ENCODE peak calls at places on chromosomes 3 and 15, in ten cellular contexts. L is D721Med, Q is esophagus squamous epithelium, R is fibroblast of the aortic adventitia, N is cardiac muscle cell, U is right lobe of liver, I is Panc1, O is PC-9, J is GM20000, Y is neural progenitor cell. B is an unnamed sample.

GRCh38 chr3:192917508-192918274 is at the start of gene MB21D2:
- DNase-seq in Q (no peak), L (no peak), U (peak; percentile 72), O (peak; percentile 78), Y (peak; percentile 79), J (peak; percentile 86), R (peak; percentile 88), N (peak; percentile 75), I (no peak), B (peak; percentile 92)

GRCh38 chr3:186909078-186909853 is 21.1 kb upstream of the ST6GAL1 start:
- DNase-seq in O (no peak), R (no peak), U (no peak), I (no peak), J (no peak), N (no peak), L (no peak), Y (no peak), Q (peak; percentile 6), B (no peak)

GRCh38 chr3:186342197-186342596 is 19.8 kb downstream of the DGKG start:
- DNase-seq in J (peak; percentile 50), Q (no peak), Y (no peak), O (no peak), N (peak; percentile 6), U (no peak), I (no peak), L (no peak), R (no peak), B (no peak)

GRCh38 chr3:66486187-66486586 is 14.6 kb downstream of the LRIG1 start:
- DNase-seq in Y (no peak), Q (no peak), L (no peak), U (no peak), R (no peak), N (no peak), I (no peak), O (no peak), J (no peak), B (no peak)

GRCh38 chr3:111285691-111286090 is 214.1 kb downstream of the NECTIN3 start:
- DNase-seq in O (no peak), N (no peak), J (no peak), Q (no peak), Y (no peak), I (no peak), R (no peak), L (no peak), U (no peak), B (no peak)

GRCh38 chr3:30401971-30402370 is 204.4 kb upstream of the TGFBR2 start:
- DNase-seq in Y (no peak), I (no peak), U (no peak), L (no peak), R (peak; percentile 49), N (no peak), J (no peak), O (no peak), Q (no peak), B (no peak)

GRCh38 chr3:194875581-194876402 is 190.1 kb downstream of the FAM43A start:
- DNase-seq in N (no peak), Q (no peak), Y (no peak), J (no peak), I (no peak), O (no peak), L (no peak), U (no peak), R (no peak), B (no peak)

GRCh38 chr15:59436774-59437472 is 1.1 kb upstream of the FAM81A start:
- DNase-seq in Q (no peak), O (no peak), N (peak; percentile 53), Y (peak; percentile 23), I (no peak), J (no peak), L (no peak), R (peak; percentile 19), U (no peak), B (no peak)

GRCh38 chr15:57094594-57095257 is 176.3 kb downstream of the TCF12 start:
- DNase-seq in L (no peak), J (no peak), R (no peak), U (no peak), Y (no peak), N (no peak), Q (no peak), I (no peak), O (no peak), B (no peak)

GRCh38 chr3:60010778-60011177 is 961.0 kb upstream of the CFAP20DC start:
- DNase-seq in I (no peak), N (no peak), R (no peak), J (peak; percentile 51), O (no peak), Y (no peak), L (no peak), Q (no peak), U (no peak), B (no peak)

GRCh38 chr15:55250392-55250791 is 39.2 kb downstream of the RAB27A start:
- DNase-seq in L (no peak), R (peak; percentile 88), J (no peak), Y (no peak), N (no peak), Q (no peak), U (no peak), O (peak; percentile 53), I (peak; percentile 10), B (no peak)

GRCh38 chr15:78364233-78364632 is 24.1 kb downstream of the CRABP1 start:
- DNase-seq in N (no peak), Y (no peak), Q (no peak), I (no peak), U (no peak), L (no peak), J (no peak), O (no peak), R (peak; percentile 19), B (peak; percentile 43)

GRCh38 chr3:152234657-152235375 is 33.9 kb upstream of the MBNL1 start:
- DNase-seq in J (no peak), O (no peak), U (no peak), I (no peak), Y (no peak), N (no peak), R (no peak), L (no peak), Q (no peak), B (no peak)

DNA sequence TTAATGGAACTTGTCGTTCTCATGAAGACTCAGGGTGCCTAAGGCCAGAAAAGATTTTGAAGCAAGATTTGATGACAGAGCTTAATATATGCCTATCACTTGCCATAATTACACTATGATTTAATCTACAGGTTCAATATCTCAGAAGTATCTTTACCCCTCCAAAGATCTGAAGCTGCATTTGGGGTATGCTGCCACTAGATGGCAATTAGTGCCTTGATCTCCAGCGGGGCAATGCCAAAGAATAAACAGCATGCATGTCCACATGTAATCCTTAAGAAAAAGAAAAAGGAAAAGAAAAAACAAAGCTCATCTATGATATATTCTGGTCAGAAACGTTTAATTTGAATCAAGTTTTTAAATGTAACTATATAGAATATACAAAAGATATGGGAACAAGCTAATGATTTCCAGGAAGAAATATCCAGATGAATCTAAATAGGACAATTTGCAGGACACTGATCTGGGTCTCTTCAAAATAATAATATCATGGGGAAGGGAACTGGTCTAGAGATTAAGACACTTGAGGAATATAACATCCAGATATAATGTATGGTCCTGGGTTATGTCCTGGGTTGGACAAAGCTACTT is 55.0 kb upstream of the SOX14 start:
- DNase-seq in O (no peak), Y (peak; percentile 51), N (peak; percentile 23), Q (no peak), L (no peak), J (peak; percentile 45), U (no peak), R (no peak), I (no peak), B (no peak)
- TF ChIP-seq CTCF in O (peak; percentile 63), Y (peak; percentile 82), N (no peak), Q (peak; percentile 23), L (peak; percentile 64), J (peak; percentile 22), U (peak; percentile 57), R (no peak), I (peak; percentile 61), B (peak; percentile 40)

GRCh38 chr15:60591491-60592385 is 112.8 kb upstream of the ICE2 start:
- DNase-seq in J (peak; percentile 74), U (peak; percentile 48), L (no peak), R (no peak), Y (peak; percentile 79), O (no peak), I (no peak), Q (no peak), N (peak; percentile 81), B (no peak)

GRCh38 chr15:60594071-60594470 is 115.1 kb upstream of the ICE2 start:
- DNase-seq in L (no peak), O (no peak), J (no peak), N (no peak), I (no peak), R (no peak), Y (no peak), U (no peak), Q (no peak), B (no peak)

GRCh38 chr15:60589728-60590127 is 110.8 kb upstream of the ICE2 start:
- DNase-seq in R (no peak), I (no peak), Y (no peak), L (no peak), O (no peak), Q (no peak), U (no peak), J (no peak), N (no peak), B (no peak)

GRCh38 chr15:60590935-60591490 is 112.1 kb upstream of the ICE2 start:
- DNase-seq in N (peak; percentile 73), R (no peak), O (no peak), Y (peak; percentile 91), Q (no peak), J (peak; percentile 64), L (peak; percentile 37), U (peak; percentile 86), I (no peak), B (peak; percentile 92)

GRCh38 chr15:60592386-60593339 is 113.7 kb upstream of the ICE2 start:
- DNase-seq in I (no peak), U (peak; percentile 94), Q (peak; percentile 24), O (peak; percentile 67), J (peak; percentile 90), L (no peak), R (peak; percentile 33), Y (peak; percentile 95), N (peak; percentile 96), B (peak; percentile 93)
- TF ChIP-seq CTCF in I (peak; percentile 2), U (peak; percentile 34), Q (peak; percentile 10), O (no peak), J (peak; percentile 16), L (peak; percentile 19), R (no peak), Y (peak; percentile 51), N (no peak), B (peak; percentile 57)

GRCh38 chr15:48965972-48966371 is 2.3 kb upstream of the SHC4 start:
- DNase-seq in U (no peak), O (no peak), L (no peak), I (no peak), Q (no peak), R (peak; percentile 81), J (peak; percentile 48), Y (no peak), N (no peak), B (no peak)
- TF ChIP-seq CTCF in U (no peak), O (peak; percentile 35), L (no peak), I (peak; percentile 41), Q (no peak), R (no peak), J (peak; percentile 35), Y (peak; percentile 19), N (peak; percentile 15), B (peak; percentile 42)

DNA sequence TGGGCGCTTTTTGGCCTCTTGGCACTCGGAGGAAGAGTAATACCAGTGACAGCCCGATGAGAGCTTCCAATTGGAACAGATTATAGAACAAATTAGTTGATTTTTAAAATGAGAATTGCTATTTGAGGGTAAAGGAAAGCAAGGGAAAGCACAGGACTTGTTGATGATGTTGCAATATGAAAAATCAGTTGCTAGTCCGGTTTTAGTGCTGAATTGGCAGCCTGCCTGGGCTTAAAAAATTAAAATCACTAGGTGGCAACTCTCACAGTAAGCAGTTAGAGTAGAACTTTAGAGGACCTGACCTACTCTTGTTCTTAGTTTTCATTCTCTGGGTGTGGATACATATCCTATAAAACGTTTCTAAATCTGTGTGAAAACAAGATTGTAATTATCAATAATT is 2.1 kb upstream of the SCAANT1 start:
- DNase-seq in Q (no peak), N (no peak), J (no peak), Y (no peak), R (peak; percentile 72), L (no peak), O (peak; percentile 68), U (no peak), I (no peak), B (no peak)
- TF ChIP-seq CTCF in Q (no peak), N (peak; percentile 8), J (no peak), Y (no peak), R (no peak), L (no peak), O (no peak), U (no peak), I (no peak), B (peak; percentile 36)